ENCODE peak calls at places on chromosomes 5 and 9, in seven cellular contexts. One of them, this sample, is unnamed.

GRCh38 chr5:59021837-59022514 is 439.1 kb downstream of the RAB3C start:
- DNase-seq in sigmoid colon: peak; percentile 81
- DNase-seq in PC-9: peak; percentile 31
- DNase-seq in HepG2: no peak
- DNase-seq in effector memory CD4-positive, alpha-beta T cell: no peak
- DNase-seq in GM23248: no peak
- DNase-seq in right cardiac atrium: no peak
- DNase-seq in this sample: no peak

GRCh38 chr5:89236900-89237299 is 353.9 kb upstream of the MEF2C start:
- DNase-seq in HepG2: no peak
- DNase-seq in effector memory CD4-positive, alpha-beta T cell: no peak
- DNase-seq in right cardiac atrium: no peak
- DNase-seq in sigmoid colon: no peak
- DNase-seq in GM23248: no peak
- DNase-seq in PC-9: no peak
- DNase-seq in this sample: no peak

GRCh38 chr9:4508246-4508906 is 18.1 kb downstream of the SLC1A1 start:
- DNase-seq in GM23248: peak; percentile 90
- DNase-seq in right cardiac atrium: no peak
- DNase-seq in PC-9: no peak
- DNase-seq in HepG2: no peak
- DNase-seq in effector memory CD4-positive, alpha-beta T cell: no peak
- DNase-seq in sigmoid colon: no peak
- DNase-seq in this sample: peak; percentile 59

GRCh38 chr9:2087500-2088313 is 72.6 kb downstream of the SMARCA2 start:
- DNase-seq in sigmoid colon: no peak
- DNase-seq in PC-9: no peak
- DNase-seq in right cardiac atrium: no peak
- DNase-seq in GM23248: peak; percentile 72
- DNase-seq in effector memory CD4-positive, alpha-beta T cell: peak; percentile 2
- DNase-seq in HepG2: peak; percentile 25
- DNase-seq in this sample: peak; percentile 38

GRCh38 chr5:72494700-72495124 is 12.5 kb downstream of the ZNF366 start:
- DNase-seq in GM23248: peak; percentile 75
- DNase-seq in sigmoid colon: no peak
- DNase-seq in PC-9: no peak
- DNase-seq in right cardiac atrium: no peak
- DNase-seq in HepG2: no peak
- DNase-seq in effector memory CD4-positive, alpha-beta T cell: no peak
- DNase-seq in this sample: no peak

GRCh38 chr9:35733109-35733541 is 659 bp downstream of the CREB3 start:
- DNase-seq in right cardiac atrium: no peak
- DNase-seq in PC-9: peak; percentile 53
- DNase-seq in GM23248: peak; percentile 69
- DNase-seq in effector memory CD4-positive, alpha-beta T cell: no peak
- DNase-seq in HepG2: peak; percentile 60
- DNase-seq in sigmoid colon: no peak
- DNase-seq in this sample: peak; percentile 56

GRCh38 chr5:45521067-45521466 is 175.1 kb downstream of the HCN1 start:
- DNase-seq in effector memory CD4-positive, alpha-beta T cell: no peak
- DNase-seq in GM23248: no peak
- DNase-seq in PC-9: peak; percentile 9
- DNase-seq in right cardiac atrium: no peak
- DNase-seq in sigmoid colon: no peak
- DNase-seq in HepG2: peak; percentile 2
- DNase-seq in this sample: no peak

GRCh38 chr9:5459289-5459829 is 9.0 kb downstream of the CD274 start:
- DNase-seq in GM23248: peak; percentile 71
- DNase-seq in PC-9: no peak
- DNase-seq in right cardiac atrium: no peak
- DNase-seq in effector memory CD4-positive, alpha-beta T cell: no peak
- DNase-seq in HepG2: no peak
- DNase-seq in sigmoid colon: no peak
- DNase-seq in this sample: no peak

GRCh38 chr9:77291714-77292113 is 114.4 kb downstream of the VPS13A start:
- DNase-seq in sigmoid colon: no peak
- DNase-seq in effector memory CD4-positive, alpha-beta T cell: no peak
- DNase-seq in right cardiac atrium: no peak
- DNase-seq in PC-9: peak; percentile 2
- DNase-seq in HepG2: peak; percentile 9
- DNase-seq in GM23248: peak; percentile 49
- DNase-seq in this sample: peak; percentile 52

GRCh38 chr9:78026416-78026815 is 5.2 kb downstream of the GNAQ start:
- DNase-seq in sigmoid colon: no peak
- DNase-seq in effector memory CD4-positive, alpha-beta T cell: no peak
- DNase-seq in GM23248: peak; percentile 50
- DNase-seq in right cardiac atrium: no peak
- DNase-seq in PC-9: no peak
- DNase-seq in HepG2: no peak
- DNase-seq in this sample: peak; percentile 53

GRCh38 chr5:11411621-11412020 is 492.6 kb downstream of the CTNND2 start:
- DNase-seq in PC-9: no peak
- DNase-seq in GM23248: no peak
- DNase-seq in sigmoid colon: no peak
- DNase-seq in effector memory CD4-positive, alpha-beta T cell: no peak
- DNase-seq in HepG2: no peak
- DNase-seq in right cardiac atrium: no peak
- DNase-seq in this sample: no peak

GRCh38 chr9:116468369-116468768 is 218.7 kb upstream of the TRIM32 start:
- DNase-seq in HepG2: no peak
- DNase-seq in effector memory CD4-positive, alpha-beta T cell: no peak
- DNase-seq in sigmoid colon: no peak
- DNase-seq in GM23248: no peak
- DNase-seq in PC-9: no peak
- DNase-seq in right cardiac atrium: no peak
- DNase-seq in this sample: no peak

GRCh38 chr9:131837316-131837715 is 97.4 kb upstream of the RAPGEF1 start:
- DNase-seq in right cardiac atrium: peak; percentile 32
- DNase-seq in effector memory CD4-positive, alpha-beta T cell: no peak
- DNase-seq in HepG2: peak; percentile 7
- DNase-seq in sigmoid colon: no peak
- DNase-seq in PC-9: peak; percentile 21
- DNase-seq in GM23248: peak; percentile 8
- DNase-seq in this sample: no peak

GRCh38 chr5:83983852-83984251 is 263.2 kb upstream of the HAPLN1 start:
- DNase-seq in sigmoid colon: no peak
- DNase-seq in HepG2: no peak
- DNase-seq in effector memory CD4-positive, alpha-beta T cell: no peak
- DNase-seq in right cardiac atrium: no peak
- DNase-seq in PC-9: no peak
- DNase-seq in GM23248: no peak
- DNase-seq in this sample: no peak

GRCh38 chr5:91293131-91293530 is 90.0 kb downstream of the ARRDC3 start:
- DNase-seq in GM23248: no peak
- DNase-seq in PC-9: peak; percentile 35
- DNase-seq in right cardiac atrium: no peak
- DNase-seq in HepG2: no peak
- DNase-seq in sigmoid colon: no peak
- DNase-seq in effector memory CD4-positive, alpha-beta T cell: no peak
- DNase-seq in this sample: peak; percentile 67

GRCh38 chr5:56615750-56616149 is 199.6 kb upstream of the MAP3K1 start:
- DNase-seq in HepG2: no peak
- DNase-seq in GM23248: no peak
- DNase-seq in effector memory CD4-positive, alpha-beta T cell: no peak
- DNase-seq in sigmoid colon: no peak
- DNase-seq in PC-9: no peak
- DNase-seq in right cardiac atrium: peak; percentile 34
- DNase-seq in this sample: no peak

GRCh38 chr5:56612353-56612752 is 203.0 kb upstream of the MAP3K1 start:
- DNase-seq in sigmoid colon: no peak
- DNase-seq in HepG2: no peak
- DNase-seq in effector memory CD4-positive, alpha-beta T cell: no peak
- DNase-seq in GM23248: no peak
- DNase-seq in right cardiac atrium: no peak
- DNase-seq in PC-9: no peak
- DNase-seq in this sample: no peak

GRCh38 chr5:56617998-56618397 is 197.4 kb upstream of the MAP3K1 start:
- DNase-seq in GM23248: no peak
- DNase-seq in PC-9: no peak
- DNase-seq in effector memory CD4-positive, alpha-beta T cell: no peak
- DNase-seq in right cardiac atrium: no peak
- DNase-seq in HepG2: no peak
- DNase-seq in sigmoid colon: no peak
- DNase-seq in this sample: no peak

GRCh38 chr5:56612759-56613158 is 202.6 kb upstream of the MAP3K1 start:
- DNase-seq in GM23248: no peak
- DNase-seq in right cardiac atrium: no peak
- DNase-seq in HepG2: no peak
- DNase-seq in sigmoid colon: no peak
- DNase-seq in effector memory CD4-positive, alpha-beta T cell: no peak
- DNase-seq in PC-9: no peak
- DNase-seq in this sample: no peak

DNA sequence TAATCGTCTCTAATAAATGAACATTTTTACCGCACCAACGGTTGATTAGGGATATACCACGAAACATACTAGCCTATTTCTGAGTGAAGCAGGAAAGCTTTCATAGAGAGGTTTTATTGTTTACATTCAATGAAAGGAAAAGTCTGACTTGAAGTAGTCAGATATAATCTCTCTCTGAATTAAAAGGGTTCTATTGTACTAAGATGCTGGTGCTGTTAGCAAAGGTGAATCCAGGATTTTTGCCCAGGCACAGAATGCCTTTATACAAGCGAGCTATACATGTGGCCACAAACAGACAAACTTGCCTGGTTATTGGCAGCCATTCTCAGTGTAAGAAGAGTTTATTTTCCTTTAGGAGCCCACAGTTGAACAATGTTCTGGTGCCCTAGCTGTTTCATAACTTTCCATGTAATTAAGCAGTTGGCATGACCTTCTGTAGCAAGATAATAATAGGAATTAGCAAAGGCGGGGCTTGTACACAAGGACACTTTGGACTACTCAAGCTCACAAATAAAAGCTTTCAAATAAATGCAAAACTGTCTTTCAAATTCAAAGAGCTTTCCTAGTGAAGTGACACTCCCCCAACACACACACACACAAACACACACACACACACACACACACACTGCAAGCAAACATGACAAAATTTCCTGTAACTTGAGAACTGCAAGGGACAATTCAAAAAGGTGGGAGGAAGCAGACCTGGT is 198.7 kb upstream of the MAP3K1 start:
- DNase-seq in HepG2: no peak
- DNase-seq in PC-9: no peak
- DNase-seq in sigmoid colon: no peak
- DNase-seq in GM23248: no peak
- DNase-seq in right cardiac atrium: no peak
- DNase-seq in effector memory CD4-positive, alpha-beta T cell: no peak
- DNase-seq in this sample: no peak
- H3K4me1 ChIP-seq in HepG2: peaks cover 13% of the 10 kb centered on the region
- H3K4me1 ChIP-seq in PC-9: no peaks in the 10 kb centered on the region
- H3K4me1 ChIP-seq in sigmoid colon: no peaks in the 10 kb centered on the region
- H3K4me1 ChIP-seq in GM23248: peaks cover 11% of the 10 kb centered on the region
- H3K4me1 ChIP-seq in right cardiac atrium: no peaks in the 10 kb centered on the region
- H3K4me1 ChIP-seq in effector memory CD4-positive, alpha-beta T cell: peaks cover 51% of the 10 kb centered on the region
- H3K4me1 ChIP-seq in this sample: no peaks in the 10 kb centered on the region

DNA sequence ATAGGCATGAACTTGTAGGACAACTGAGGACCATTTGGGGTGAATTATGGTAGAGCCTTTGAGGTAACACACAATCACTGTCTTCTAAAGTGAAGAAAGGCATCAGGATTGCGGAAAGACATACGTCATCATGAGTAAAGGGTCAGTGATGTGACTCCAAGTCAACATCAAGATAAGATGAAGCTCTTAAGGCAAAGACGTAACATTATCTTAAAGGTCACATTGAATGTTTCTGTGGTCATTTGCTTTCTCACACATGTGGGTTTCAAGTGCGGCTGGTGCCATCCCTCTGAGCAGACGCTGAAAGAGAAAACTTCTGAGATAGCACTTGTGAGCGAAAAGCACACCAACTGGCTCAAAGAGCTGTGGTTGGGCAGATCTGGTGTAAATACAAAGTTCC is 63.3 kb upstream of the GRAMD2B start:
- DNase-seq in effector memory CD4-positive, alpha-beta T cell: no peak
- DNase-seq in GM23248: no peak
- DNase-seq in PC-9: no peak
- DNase-seq in right cardiac atrium: no peak
- DNase-seq in sigmoid colon: no peak
- DNase-seq in HepG2: no peak
- DNase-seq in this sample: no peak
- H3K4me1 ChIP-seq in effector memory CD4-positive, alpha-beta T cell: no peaks in the 10 kb centered on the region
- H3K4me1 ChIP-seq in GM23248: peaks cover 25% of the 10 kb centered on the region
- H3K4me1 ChIP-seq in PC-9: peaks cover 32% of the 10 kb centered on the region
- H3K4me1 ChIP-seq in right cardiac atrium: no peaks in the 10 kb centered on the region
- H3K4me1 ChIP-seq in sigmoid colon: no peaks in the 10 kb centered on the region
- H3K4me1 ChIP-seq in HepG2: peaks cover 47% of the 10 kb centered on the region
- H3K4me1 ChIP-seq in this sample: peaks cover 31% of the 10 kb centered on the region

DNA sequence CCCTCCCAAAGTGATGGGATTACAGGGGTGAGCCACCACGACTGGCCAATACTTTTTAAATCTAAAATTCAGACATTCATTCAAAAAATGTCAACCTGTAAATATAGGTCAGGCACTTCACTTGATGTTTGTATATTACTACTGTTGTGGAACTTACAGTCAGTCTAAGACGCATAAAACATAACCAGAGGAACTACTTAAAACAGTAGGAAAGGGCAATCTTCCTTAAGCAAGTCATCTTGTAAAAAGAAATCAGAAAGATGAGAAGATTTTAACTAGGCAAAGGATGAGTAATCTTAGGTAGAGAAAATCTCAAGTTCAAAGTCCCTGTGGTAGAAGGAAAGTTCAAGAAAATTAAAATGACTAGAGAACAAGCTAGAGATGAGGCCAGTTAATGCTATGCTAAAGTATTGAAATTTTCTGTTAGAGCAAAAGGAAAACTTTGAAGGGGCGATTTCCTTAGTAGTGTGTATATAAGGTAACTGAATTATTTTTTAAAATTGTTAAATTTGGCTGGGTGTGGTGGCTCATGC is 152.4 kb downstream of the RAPGEF6 start:
- DNase-seq in HepG2: no peak
- DNase-seq in effector memory CD4-positive, alpha-beta T cell: no peak
- DNase-seq in right cardiac atrium: no peak
- DNase-seq in GM23248: no peak
- DNase-seq in PC-9: no peak
- DNase-seq in sigmoid colon: no peak
- DNase-seq in this sample: no peak
- H3K4me1 ChIP-seq in HepG2: no peaks in the 10 kb centered on the region
- H3K4me1 ChIP-seq in effector memory CD4-positive, alpha-beta T cell: no peaks in the 10 kb centered on the region
- H3K4me1 ChIP-seq in right cardiac atrium: peaks cover 1% of the 10 kb centered on the region
- H3K4me1 ChIP-seq in GM23248: no peaks in the 10 kb centered on the region
- H3K4me1 ChIP-seq in PC-9: no peaks in the 10 kb centered on the region
- H3K4me1 ChIP-seq in sigmoid colon: no peaks in the 10 kb centered on the region
- H3K4me1 ChIP-seq in this sample: no peaks in the 10 kb centered on the region

GRCh38 chr5:115844321-115844817 is 2.6 kb downstream of the AP3S1 start:
- DNase-seq in sigmoid colon: no peak
- DNase-seq in PC-9: no peak
- DNase-seq in right cardiac atrium: no peak
- DNase-seq in effector memory CD4-positive, alpha-beta T cell: no peak
- DNase-seq in GM23248: peak; percentile 62
- DNase-seq in HepG2: peak; percentile 86
- DNase-seq in this sample: no peak

GRCh38 chr5:115841382-115842088 is at the start of the genes AP3S1 and ATG12:
- DNase-seq in right cardiac atrium: peak; percentile 92
- DNase-seq in HepG2: peak; percentile 88
- DNase-seq in effector memory CD4-positive, alpha-beta T cell: peak; percentile 84
- DNase-seq in GM23248: peak; percentile 97
- DNase-seq in PC-9: peak; percentile 89
- DNase-seq in sigmoid colon: peak; percentile 95
- DNase-seq in this sample: peak; percentile 96

GRCh38 chr5:115842952-115843351 is 1.2 kb downstream of the AP3S1 start:
- DNase-seq in PC-9: no peak
- DNase-seq in effector memory CD4-positive, alpha-beta T cell: no peak
- DNase-seq in HepG2: no peak
- DNase-seq in right cardiac atrium: no peak
- DNase-seq in sigmoid colon: no peak
- DNase-seq in GM23248: peak; percentile 37
- DNase-seq in this sample: no peak

GRCh38 chr5:115842089-115842881 is 550 bp downstream of the AP3S1 start:
- DNase-seq in PC-9: no peak
- DNase-seq in effector memory CD4-positive, alpha-beta T cell: no peak
- DNase-seq in sigmoid colon: no peak
- DNase-seq in GM23248: peak; percentile 82
- DNase-seq in right cardiac atrium: peak; percentile 75
- DNase-seq in HepG2: peak; percentile 65
- DNase-seq in this sample: peak; percentile 86

GRCh38 chr5:115843444-115844130 is 1.9 kb downstream of the AP3S1 start:
- DNase-seq in HepG2: no peak
- DNase-seq in effector memory CD4-positive, alpha-beta T cell: no peak
- DNase-seq in PC-9: no peak
- DNase-seq in sigmoid colon: no peak
- DNase-seq in right cardiac atrium: peak; percentile 20
- DNase-seq in GM23248: peak; percentile 36
- DNase-seq in this sample: no peak
- H3K4me1 ChIP-seq in HepG2: peaks cover 62% of the 10 kb centered on the region
- H3K4me1 ChIP-seq in effector memory CD4-positive, alpha-beta T cell: peaks cover 20% of the 10 kb centered on the region
- H3K4me1 ChIP-seq in PC-9: peaks cover 32% of the 10 kb centered on the region
- H3K4me1 ChIP-seq in sigmoid colon: no peaks in the 10 kb centered on the region
- H3K4me1 ChIP-seq in right cardiac atrium: peaks cover 5% of the 10 kb centered on the region
- H3K4me1 ChIP-seq in GM23248: peaks cover 34% of the 10 kb centered on the region
- H3K4me1 ChIP-seq in this sample: peaks cover 41% of the 10 kb centered on the region